ENCODE peak calls at places on chromosomes 3 and 15, in four cellular contexts. Y, S, A and W are unnamed samples.

GRCh38 chr3:141788147-141788546 is 24.9 kb downstream of the GRK7 start:
- DNase-seq in Y (no peak), S (no peak), A (no peak), W (no peak)

GRCh38 chr3:103693831-103694230 is 1259.0 kb downstream of the ZPLD1 start:
- DNase-seq in Y (no peak), S (no peak), A (no peak), W (no peak)

GRCh38 chr15:75920079-75920478 is 16.4 kb downstream of the FBXO22 start:
- DNase-seq in Y (no peak), S (no peak), A (no peak), W (no peak)

GRCh38 chr15:90718232-90718631 is 1.1 kb downstream of the BLM start:
- DNase-seq in Y (no peak), S (no peak), A (no peak), W (no peak)

GRCh38 chr3:181316481-181316880 is 326.9 kb upstream of the DNAJC19 start:
- DNase-seq in Y (no peak), S (no peak), A (no peak), W (no peak)

GRCh38 chr3:65945480-65945879 is 93.2 kb downstream of the MAGI1 start:
- DNase-seq in Y (no peak), S (no peak), A (no peak), W (no peak)

GRCh38 chr15:44340410-44340809 is 51.9 kb downstream of the GOLM2 start:
- DNase-seq in Y (no peak), S (no peak), A (no peak), W (no peak)

GRCh38 chr3:36866358-36866757 is 78.5 kb downstream of the TRANK1 start:
- DNase-seq in Y (no peak), S (no peak), A (no peak), W (no peak)

GRCh38 chr15:49460411-49460941 is 37.4 kb downstream of the FGF7 start:
- DNase-seq in Y (no peak), S (no peak), A (no peak), W (no peak)

GRCh38 chr15:66855039-66855438 is 153.0 kb downstream of the SMAD6 start:
- DNase-seq in Y (no peak), S (no peak), A (no peak), W (no peak)

GRCh38 chr3:48268381-48268935 is 27.6 kb downstream of the ZNF589 start:
- DNase-seq in Y (peak), S (peak), A (peak), W (no peak)

GRCh38 chr15:100940785-100941379 is 21.7 kb downstream of the LRRK1 start:
- DNase-seq in Y (no peak), S (no peak), A (no peak), W (no peak)

GRCh38 chr3:123332124-123332641 is 116.7 kb downstream of the ADCY5 start:
- DNase-seq in Y (no peak), S (no peak), A (no peak), W (no peak)

GRCh38 chr3:135348698-135349097 is 553.6 kb downstream of the EPHB1 start:
- DNase-seq in Y (no peak), S (no peak), A (no peak), W (no peak)

GRCh38 chr15:67509918-67510317 is 11.0 kb upstream of the C15orf61 start:
- DNase-seq in Y (no peak), S (no peak), A (no peak), W (no peak)

GRCh38 chr3:49173792-49174170 is 2.4 kb downstream of the KLHDC8B start:
- DNase-seq in Y (no peak), S (no peak), A (no peak), W (no peak)

GRCh38 chr3:50173685-50174516 is 17.5 kb upstream of the GNAT1 start:
- DNase-seq in Y (no peak), S (no peak), A (no peak), W (no peak)

GRCh38 chr3:32940726-32941125 is 10.7 kb upstream of the CCR4 start:
- DNase-seq in Y (no peak), S (no peak), A (no peak), W (no peak)

GRCh38 chr3:147497301-147497700 is 88.1 kb downstream of the ZIC1 start:
- DNase-seq in Y (no peak), S (no peak), A (no peak), W (no peak)

GRCh38 chr15:90735929-90736328 is 18.8 kb downstream of the BLM start:
- DNase-seq in Y (no peak), S (no peak), A (no peak), W (no peak)

GRCh38 chr3:20038679-20039078 is 1.6 kb upstream of the KAT2B start:
- DNase-seq in Y (no peak), S (no peak), A (no peak), W (no peak)

GRCh38 chr3:14280326-14280725 is 101.7 kb downstream of the LSM3 start:
- DNase-seq in Y (no peak), S (no peak), A (no peak), W (no peak)

GRCh38 chr3:188369526-188369925 is 215.6 kb downstream of the LPP start:
- DNase-seq in Y (no peak), S (no peak), A (no peak), W (no peak)

GRCh38 chr3:143529778-143530177 is 318.5 kb downstream of the SLC9A9 start:
- DNase-seq in Y (no peak), S (no peak), A (no peak), W (no peak)

GRCh38 chr15:87764461-87765236 is 491.9 kb downstream of the NTRK3 start:
- DNase-seq in Y (no peak), S (no peak), A (no peak), W (no peak)

GRCh38 chr15:29689724-29689986 is 132.6 kb downstream of the TJP1 start:
- DNase-seq in Y (no peak), S (no peak), A (no peak), W (no peak)

GRCh38 chr3:43138488-43139231 is 32.8 kb upstream of the POMGNT2 start:
- DNase-seq in Y (no peak), S (no peak), A (no peak), W (no peak)

GRCh38 chr3:9211155-9211950 is 38.1 kb downstream of the SRGAP3 start:
- DNase-seq in Y (no peak), S (no peak), A (no peak), W (no peak)

GRCh38 chr3:102441832-102442231 is 7.0 kb downstream of the ZPLD1 start:
- DNase-seq in Y (no peak), S (no peak), A (no peak), W (no peak)

GRCh38 chr3:195403244-195403643 is 39.6 kb downstream of the ACAP2 start:
- DNase-seq in Y (no peak), S (no peak), A (no peak), W (no peak)

GRCh38 chr15:40500584-40501330 is 30.0 kb downstream of the CHST14 start:
- DNase-seq in Y (no peak), S (no peak), A (no peak), W (no peak)

GRCh38 chr3:52019352-52020080 is 23.8 kb upstream of the RPL29 start:
- DNase-seq in Y (no peak), S (no peak), A (no peak), W (no peak)

GRCh38 chr15:45548753-45549520 is 26.4 kb upstream of the SLC30A4 start:
- DNase-seq in Y (no peak), S (no peak), A (no peak), W (no peak)

GRCh38 chr3:153285194-153285641 is 123.2 kb downstream of the RAP2B start:
- DNase-seq in Y (no peak), S (no peak), A (no peak), W (no peak)

GRCh38 chr3:66401578-66402382 is 99.0 kb downstream of the LRIG1 start:
- DNase-seq in Y (no peak), S (no peak), A (no peak), W (no peak)

GRCh38 chr3:11240496-11240895 is 31.7 kb upstream of the ATG7 start:
- DNase-seq in Y (no peak), S (no peak), A (no peak), W (no peak)

GRCh38 chr3:187567026-187567425 is 103.2 kb downstream of the SST start:
- DNase-seq in Y (no peak), S (no peak), A (no peak), W (no peak)

GRCh38 chr3:125280966-125281365 is 68.4 kb upstream of the SLC12A8 start:
- DNase-seq in Y (no peak), S (no peak), A (no peak), W (no peak)

GRCh38 chr3:102089904-102090492 is 240.7 kb downstream of the NFKBIZ start:
- DNase-seq in Y (peak), S (no peak), A (no peak), W (no peak)